ENCODE peak calls at places on chromosomes 11 and 22, in ten cellular contexts. One of them, this sample, is unnamed. For H3K4me1, the result is how much of the 10 kb centered on the place peaks cover.

GRCh38 chr22:50169774-50170341 is 673 bp upstream of the PANX2 start:
- DNase-seq in right lobe of liver: peak
- DNase-seq in ovary: peak
- DNase-seq in neural progenitor cell: peak
- DNase-seq in mesendoderm: peak
- DNase-seq in GM23248: peak
- DNase-seq in body of pancreas: peak
- DNase-seq in fibroblast of lung: no peak
- DNase-seq in ascending aorta: no peak
- DNase-seq in sigmoid colon: peak
- DNase-seq in this sample: no peak

GRCh38 chr22:38758276-38758945 is 2.6 kb upstream of the SUN2 start:
- DNase-seq in right lobe of liver: no peak
- DNase-seq in ovary: no peak
- DNase-seq in neural progenitor cell: no peak
- DNase-seq in mesendoderm: no peak
- DNase-seq in GM23248: no peak
- DNase-seq in body of pancreas: no peak
- DNase-seq in fibroblast of lung: no peak
- DNase-seq in ascending aorta: no peak
- DNase-seq in sigmoid colon: no peak
- DNase-seq in this sample: peak

GRCh38 chr11:134120143-134120850 is 51.4 kb downstream of the JAM3 start:
- DNase-seq in right lobe of liver: no peak
- DNase-seq in ovary: peak
- DNase-seq in neural progenitor cell: no peak
- DNase-seq in mesendoderm: no peak
- DNase-seq in GM23248: peak
- DNase-seq in body of pancreas: peak
- DNase-seq in fibroblast of lung: peak
- DNase-seq in ascending aorta: peak
- DNase-seq in sigmoid colon: peak
- DNase-seq in this sample: no peak

GRCh38 chr11:121282886-121283502 is 9.6 kb upstream of the SC5D start:
- DNase-seq in right lobe of liver: no peak
- DNase-seq in ovary: no peak
- DNase-seq in neural progenitor cell: no peak
- DNase-seq in mesendoderm: peak
- DNase-seq in GM23248: no peak
- DNase-seq in body of pancreas: no peak
- DNase-seq in fibroblast of lung: no peak
- DNase-seq in ascending aorta: no peak
- DNase-seq in sigmoid colon: no peak
- DNase-seq in this sample: no peak

GRCh38 chr11:129090056-129090455 is 102.1 kb downstream of the ARHGAP32 start:
- DNase-seq in right lobe of liver: no peak
- DNase-seq in ovary: no peak
- DNase-seq in neural progenitor cell: no peak
- DNase-seq in mesendoderm: no peak
- DNase-seq in GM23248: peak
- DNase-seq in body of pancreas: no peak
- DNase-seq in fibroblast of lung: no peak
- DNase-seq in ascending aorta: no peak
- DNase-seq in sigmoid colon: no peak
- DNase-seq in this sample: no peak

GRCh38 chr11:92556435-92556834 is 331.8 kb downstream of the FAT3 start:
- DNase-seq in right lobe of liver: no peak
- DNase-seq in ovary: no peak
- DNase-seq in neural progenitor cell: peak
- DNase-seq in mesendoderm: peak
- DNase-seq in GM23248: peak
- DNase-seq in body of pancreas: peak
- DNase-seq in fibroblast of lung: peak
- DNase-seq in ascending aorta: no peak
- DNase-seq in sigmoid colon: no peak
- DNase-seq in this sample: no peak

GRCh38 chr11:44036811-44037657 is 10.7 kb upstream of the ACCSL start:
- DNase-seq in right lobe of liver: peak
- DNase-seq in ovary: peak
- DNase-seq in neural progenitor cell: peak
- DNase-seq in mesendoderm: peak
- DNase-seq in GM23248: peak
- DNase-seq in body of pancreas: peak
- DNase-seq in fibroblast of lung: peak
- DNase-seq in ascending aorta: peak
- DNase-seq in sigmoid colon: peak
- DNase-seq in this sample: no peak

GRCh38 chr22:46734830-46735453 is 3.1 kb downstream of the CERK start:
- DNase-seq in right lobe of liver: peak
- DNase-seq in ovary: no peak
- DNase-seq in neural progenitor cell: no peak
- DNase-seq in mesendoderm: no peak
- DNase-seq in GM23248: no peak
- DNase-seq in body of pancreas: peak
- DNase-seq in fibroblast of lung: no peak
- DNase-seq in ascending aorta: no peak
- DNase-seq in sigmoid colon: no peak
- DNase-seq in this sample: peak

GRCh38 chr11:58625826-58626460 is 3.5 kb downstream of the CNTF start:
- DNase-seq in right lobe of liver: no peak
- DNase-seq in ovary: no peak
- DNase-seq in neural progenitor cell: no peak
- DNase-seq in mesendoderm: no peak
- DNase-seq in GM23248: peak
- DNase-seq in body of pancreas: no peak
- DNase-seq in fibroblast of lung: peak
- DNase-seq in ascending aorta: no peak
- DNase-seq in sigmoid colon: no peak
- DNase-seq in this sample: no peak

GRCh38 chr11:134101292-134101691 is 32.4 kb downstream of the JAM3 start:
- DNase-seq in right lobe of liver: no peak
- DNase-seq in ovary: no peak
- DNase-seq in neural progenitor cell: no peak
- DNase-seq in mesendoderm: no peak
- DNase-seq in GM23248: peak
- DNase-seq in body of pancreas: no peak
- DNase-seq in fibroblast of lung: peak
- DNase-seq in ascending aorta: no peak
- DNase-seq in sigmoid colon: no peak
- DNase-seq in this sample: no peak

GRCh38 chr11:126440792-126441514 is 85.5 kb downstream of the ST3GAL4 start:
- DNase-seq in right lobe of liver: peak
- DNase-seq in ovary: peak
- DNase-seq in neural progenitor cell: peak
- DNase-seq in mesendoderm: peak
- DNase-seq in GM23248: peak
- DNase-seq in body of pancreas: peak
- DNase-seq in fibroblast of lung: peak
- DNase-seq in ascending aorta: peak
- DNase-seq in sigmoid colon: peak
- DNase-seq in this sample: peak
- H3K4me3 ChIP-seq in right lobe of liver: no peak
- H3K4me3 ChIP-seq in ovary: no peak
- H3K4me3 ChIP-seq in neural progenitor cell: no peak
- H3K4me3 ChIP-seq in mesendoderm: no peak
- H3K4me3 ChIP-seq in GM23248: no peak
- H3K4me3 ChIP-seq in body of pancreas: no peak
- H3K4me3 ChIP-seq in fibroblast of lung: no peak
- H3K4me3 ChIP-seq in ascending aorta: peak
- H3K4me3 ChIP-seq in sigmoid colon: no peak
- H3K4me3 ChIP-seq in this sample: no peak

GRCh38 chr11:1560011-1560579 is 12.0 kb downstream of the DUSP8 start:
- DNase-seq in right lobe of liver: no peak
- DNase-seq in ovary: no peak
- DNase-seq in neural progenitor cell: no peak
- DNase-seq in mesendoderm: no peak
- DNase-seq in GM23248: no peak
- DNase-seq in body of pancreas: no peak
- DNase-seq in fibroblast of lung: no peak
- DNase-seq in ascending aorta: no peak
- DNase-seq in sigmoid colon: no peak
- DNase-seq in this sample: peak
- H3K4me1 ChIP-seq in right lobe of liver: under half
- H3K4me1 ChIP-seq in ovary: under half
- H3K4me1 ChIP-seq in neural progenitor cell: under half
- H3K4me1 ChIP-seq in mesendoderm: under half
- H3K4me1 ChIP-seq in GM23248: under half
- H3K4me1 ChIP-seq in body of pancreas: half or more
- H3K4me1 ChIP-seq in fibroblast of lung: under half
- H3K4me1 ChIP-seq in ascending aorta: under half
- H3K4me1 ChIP-seq in sigmoid colon: under half
- H3K4me1 ChIP-seq in this sample: under half

GRCh38 chr11:67662142-67662805 is 11.7 kb upstream of the ACY3 start:
- DNase-seq in right lobe of liver: no peak
- DNase-seq in ovary: no peak
- DNase-seq in neural progenitor cell: no peak
- DNase-seq in mesendoderm: no peak
- DNase-seq in GM23248: no peak
- DNase-seq in body of pancreas: no peak
- DNase-seq in fibroblast of lung: no peak
- DNase-seq in ascending aorta: peak
- DNase-seq in sigmoid colon: no peak
- DNase-seq in this sample: no peak

GRCh38 chr11:67664213-67664585 is 10.2 kb downstream of the ALDH3B2 start:
- DNase-seq in right lobe of liver: no peak
- DNase-seq in ovary: no peak
- DNase-seq in neural progenitor cell: no peak
- DNase-seq in mesendoderm: no peak
- DNase-seq in GM23248: no peak
- DNase-seq in body of pancreas: no peak
- DNase-seq in fibroblast of lung: no peak
- DNase-seq in ascending aorta: no peak
- DNase-seq in sigmoid colon: no peak
- DNase-seq in this sample: no peak

GRCh38 chr11:67664696-67665536 is 9.5 kb downstream of the ALDH3B2 start:
- DNase-seq in right lobe of liver: no peak
- DNase-seq in ovary: no peak
- DNase-seq in neural progenitor cell: no peak
- DNase-seq in mesendoderm: no peak
- DNase-seq in GM23248: no peak
- DNase-seq in body of pancreas: no peak
- DNase-seq in fibroblast of lung: no peak
- DNase-seq in ascending aorta: no peak
- DNase-seq in sigmoid colon: no peak
- DNase-seq in this sample: no peak

GRCh38 chr11:67662806-67663514 is 11.5 kb downstream of the ALDH3B2 start:
- DNase-seq in right lobe of liver: no peak
- DNase-seq in ovary: no peak
- DNase-seq in neural progenitor cell: no peak
- DNase-seq in mesendoderm: no peak
- DNase-seq in GM23248: no peak
- DNase-seq in body of pancreas: no peak
- DNase-seq in fibroblast of lung: no peak
- DNase-seq in ascending aorta: peak
- DNase-seq in sigmoid colon: no peak
- DNase-seq in this sample: no peak

DNA sequence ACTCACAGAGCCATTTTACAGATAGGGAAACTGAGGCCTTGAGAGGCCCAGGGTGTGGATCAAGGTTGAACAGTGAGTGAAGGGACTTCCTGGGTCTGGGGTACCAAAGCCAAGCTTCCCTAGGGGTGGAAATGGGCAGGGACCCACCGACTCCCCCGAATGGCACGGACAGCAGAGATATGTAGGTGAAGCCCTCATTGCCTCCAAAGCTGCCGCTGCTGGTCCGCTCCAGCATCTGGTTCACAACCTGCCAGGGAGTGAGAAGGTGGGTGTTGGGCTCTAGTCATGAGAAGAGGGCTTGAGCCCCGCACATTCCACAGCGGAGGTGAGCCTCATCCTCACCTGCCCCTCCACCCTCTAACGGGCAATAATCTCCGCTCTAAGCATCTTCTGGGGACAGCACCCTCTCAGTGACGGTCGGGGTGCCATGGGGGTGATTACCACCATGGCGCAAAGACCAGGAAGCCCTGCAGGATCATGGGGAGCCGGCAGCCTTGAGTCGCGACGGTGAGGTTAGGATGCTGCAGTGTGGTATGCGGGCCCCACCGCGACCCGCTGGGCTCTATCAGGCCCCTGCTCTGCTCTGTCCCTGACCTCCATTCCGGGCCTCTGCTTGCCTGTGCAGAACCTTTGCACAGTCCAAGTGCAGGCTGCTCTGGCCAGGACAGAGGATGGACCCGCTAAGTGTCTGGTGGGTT is 10.8 kb downstream of the ALDH3B2 start:
- DNase-seq in right lobe of liver: no peak
- DNase-seq in ovary: no peak
- DNase-seq in neural progenitor cell: no peak
- DNase-seq in mesendoderm: no peak
- DNase-seq in GM23248: no peak
- DNase-seq in body of pancreas: no peak
- DNase-seq in fibroblast of lung: no peak
- DNase-seq in ascending aorta: no peak
- DNase-seq in sigmoid colon: no peak
- DNase-seq in this sample: no peak
- H3K4me3 ChIP-seq in right lobe of liver: no peak
- H3K4me3 ChIP-seq in ovary: no peak
- H3K4me3 ChIP-seq in neural progenitor cell: no peak
- H3K4me3 ChIP-seq in mesendoderm: no peak
- H3K4me3 ChIP-seq in GM23248: no peak
- H3K4me3 ChIP-seq in body of pancreas: no peak
- H3K4me3 ChIP-seq in fibroblast of lung: no peak
- H3K4me3 ChIP-seq in ascending aorta: no peak
- H3K4me3 ChIP-seq in sigmoid colon: no peak
- H3K4me3 ChIP-seq in this sample: no peak

GRCh38 chr22:20000246-20001081 is 16.2 kb downstream of the ARVCF start:
- DNase-seq in right lobe of liver: peak
- DNase-seq in ovary: no peak
- DNase-seq in neural progenitor cell: no peak
- DNase-seq in mesendoderm: no peak
- DNase-seq in GM23248: no peak
- DNase-seq in body of pancreas: peak
- DNase-seq in fibroblast of lung: no peak
- DNase-seq in ascending aorta: no peak
- DNase-seq in sigmoid colon: no peak
- DNase-seq in this sample: no peak

GRCh38 chr22:19998232-19998951 is 18.2 kb downstream of the ARVCF start:
- DNase-seq in right lobe of liver: peak
- DNase-seq in ovary: peak
- DNase-seq in neural progenitor cell: peak
- DNase-seq in mesendoderm: peak
- DNase-seq in GM23248: no peak
- DNase-seq in body of pancreas: peak
- DNase-seq in fibroblast of lung: no peak
- DNase-seq in ascending aorta: no peak
- DNase-seq in sigmoid colon: no peak
- DNase-seq in this sample: peak

GRCh38 chr22:20001082-20001638 is 15.5 kb downstream of the ARVCF start:
- DNase-seq in right lobe of liver: peak
- DNase-seq in ovary: no peak
- DNase-seq in neural progenitor cell: no peak
- DNase-seq in mesendoderm: no peak
- DNase-seq in GM23248: no peak
- DNase-seq in body of pancreas: no peak
- DNase-seq in fibroblast of lung: no peak
- DNase-seq in ascending aorta: no peak
- DNase-seq in sigmoid colon: no peak
- DNase-seq in this sample: no peak

GRCh38 chr22:19997561-19998231 is 18.9 kb downstream of the ARVCF start:
- DNase-seq in right lobe of liver: peak
- DNase-seq in ovary: peak
- DNase-seq in neural progenitor cell: no peak
- DNase-seq in mesendoderm: no peak
- DNase-seq in GM23248: no peak
- DNase-seq in body of pancreas: no peak
- DNase-seq in fibroblast of lung: no peak
- DNase-seq in ascending aorta: no peak
- DNase-seq in sigmoid colon: no peak
- DNase-seq in this sample: peak

GRCh38 chr22:19998991-19999820 is 17.4 kb downstream of the ARVCF start:
- DNase-seq in right lobe of liver: peak
- DNase-seq in ovary: peak
- DNase-seq in neural progenitor cell: no peak
- DNase-seq in mesendoderm: no peak
- DNase-seq in GM23248: no peak
- DNase-seq in body of pancreas: no peak
- DNase-seq in fibroblast of lung: no peak
- DNase-seq in ascending aorta: no peak
- DNase-seq in sigmoid colon: no peak
- DNase-seq in this sample: no peak
- H3K4me1 ChIP-seq in right lobe of liver: under half
- H3K4me1 ChIP-seq in ovary: under half
- H3K4me1 ChIP-seq in neural progenitor cell: under half
- H3K4me1 ChIP-seq in mesendoderm: under half
- H3K4me1 ChIP-seq in GM23248: under half
- H3K4me1 ChIP-seq in body of pancreas: under half
- H3K4me1 ChIP-seq in fibroblast of lung: under half
- H3K4me1 ChIP-seq in ascending aorta: under half
- H3K4me1 ChIP-seq in sigmoid colon: under half
- H3K4me1 ChIP-seq in this sample: under half

This sample was measured in CD8-positive, alpha-beta T cell.